ENCODE peak calls at places on chromosomes 7 and 10, in six cellular contexts. H is ovary; B is mucosa of descending colon; Y is pons; R is stimulated activated CD8-positive, alpha-beta memory T cell treated with anti-CD3 and anti-CD28 coated beads, Interleukin-4, amount 100 ng/mL, for 4 hours; E is activated CD4-positive, alpha-beta T cell treated with anti-CD3 and anti-CD28 coated beads, Interleukin-2, amount 50 U/mL, for 48 hours. F is an unnamed sample.

GRCh38 chr7:44280993-44281721 is 44.2 kb downstream of the CAMK2B start:
- DNase-seq in H (peak), B (peak), Y (no peak), R (no peak), E (no peak), F (no peak)

GRCh38 chr10:58641095-58641531 is 128.4 kb downstream of the BICC1 start:
- DNase-seq in H (no peak), B (no peak), Y (peak), R (no peak), E (no peak), F (no peak)

GRCh38 chr10:132036153-132036886 is 29.4 kb upstream of the JAKMIP3 start:
- DNase-seq in H (peak), B (no peak), Y (peak), R (no peak), E (peak), F (no peak)

GRCh38 chr7:37448057-37448636 is 517 bp downstream of the ELMO1 start:
- DNase-seq in H (peak), B (peak), Y (no peak), R (peak), E (peak), F (no peak)

GRCh38 chr7:3207387-3207786 is 93.7 kb upstream of the SDK1 start:
- DNase-seq in H (no peak), B (no peak), Y (no peak), R (no peak), E (no peak), F (no peak)

GRCh38 chr10:29356931-29357330 is 68.1 kb downstream of the LYZL1 start:
- DNase-seq in H (no peak), B (no peak), Y (no peak), R (no peak), E (no peak), F (no peak)

GRCh38 chr10:132209130-132209529 is 22.4 kb downstream of the DPYSL4 start:
- DNase-seq in H (no peak), B (peak), Y (no peak), R (no peak), E (no peak), F (peak)

GRCh38 chr7:918441-919113 is 35.9 kb downstream of the ADAP1 start:
- DNase-seq in H (peak), B (peak), Y (no peak), R (no peak), E (no peak), F (no peak)

GRCh38 chr10:43249962-43250624 is 16.8 kb downstream of the RASGEF1A start:
- DNase-seq in H (peak), B (no peak), Y (no peak), R (no peak), E (no peak), F (no peak)

GRCh38 chr10:122267849-122268737 is 3.0 kb upstream of the BTBD16 start:
- DNase-seq in H (peak), B (no peak), Y (peak), R (no peak), E (peak), F (peak)

GRCh38 chr10:13317474-13317873 is 17.6 kb upstream of the PHYH start:
- DNase-seq in H (no peak), B (no peak), Y (no peak), R (no peak), E (no peak), F (no peak)

GRCh38 chr7:5597772-5598171 is 174.1 kb upstream of the TNRC18 start:
- DNase-seq in H (peak), B (no peak), Y (no peak), R (no peak), E (no peak), F (no peak)

GRCh38 chr7:33072471-33072870 is 9.9 kb upstream of the NT5C3A start:
- DNase-seq in H (no peak), B (no peak), Y (no peak), R (no peak), E (no peak), F (peak)

GRCh38 chr10:73867126-73867807 is 7.1 kb downstream of the CAMK2G start:
- DNase-seq in H (no peak), B (no peak), Y (no peak), R (no peak), E (no peak), F (no peak)

GRCh38 chr10:91536101-91536500 is 96.8 kb downstream of the PPP1R3C start:
- DNase-seq in H (peak), B (peak), Y (no peak), R (no peak), E (no peak), F (no peak)

GRCh38 chr10:69501657-69502056 is 50.4 kb downstream of the TSPAN15 start:
- DNase-seq in H (no peak), B (no peak), Y (no peak), R (no peak), E (no peak), F (no peak)

GRCh38 chr10:95287281-95287680 is 3.5 kb downstream of the PDLIM1 start:
- DNase-seq in H (no peak), B (no peak), Y (no peak), R (no peak), E (no peak), F (no peak)

GRCh38 chr7:16066805-16067459 is 354.4 kb downstream of the CRPPA start:
- DNase-seq in H (no peak), B (no peak), Y (no peak), R (no peak), E (no peak), F (no peak)

GRCh38 chr7:83849135-83849534 is 200.2 kb upstream of the SEMA3E start:
- DNase-seq in H (no peak), B (no peak), Y (no peak), R (no peak), E (no peak), F (no peak)

GRCh38 chr10:99921948-99922347 is 87.8 kb downstream of the DNMBP start:
- DNase-seq in H (no peak), B (no peak), Y (no peak), R (no peak), E (no peak), F (peak)

GRCh38 chr10:47214520-47214919 is 85.5 kb upstream of the GDF10 start:
- DNase-seq in H (no peak), B (no peak), Y (no peak), R (no peak), E (no peak), F (no peak)

F was measured in H54.